ENCODE peak calls at places on chromosomes 4 and X, in seven cellular contexts. One of them, this sample, is unnamed.

GRCh38 chr4:134024251-134024650 is 177.3 kb downstream of the PABPC4L start:
- DNase-seq in right atrium auricular region: no peak
- DNase-seq in transverse colon: no peak
- DNase-seq in cardiac muscle cell: peak
- DNase-seq in lower leg skin: no peak
- DNase-seq in AG10803: no peak
- DNase-seq in DND-41: no peak
- DNase-seq in this sample: peak

GRCh38 chrX:14936561-14936960 is 63.3 kb downstream of the MOSPD2 start:
- DNase-seq in DND-41: no peak
- DNase-seq in cardiac muscle cell: peak
- DNase-seq in lower leg skin: no peak
- DNase-seq in AG10803: peak
- DNase-seq in transverse colon: no peak
- DNase-seq in right atrium auricular region: no peak
- DNase-seq in this sample: no peak

GRCh38 chr4:138398297-138398696 is 156.1 kb upstream of the SLC7A11 start:
- DNase-seq in right atrium auricular region: no peak
- DNase-seq in cardiac muscle cell: no peak
- DNase-seq in lower leg skin: no peak
- DNase-seq in DND-41: no peak
- DNase-seq in transverse colon: no peak
- DNase-seq in AG10803: no peak
- DNase-seq in this sample: no peak

GRCh38 chr4:101787917-101788316 is 2.6 kb upstream of the BANK1 start:
- DNase-seq in cardiac muscle cell: no peak
- DNase-seq in DND-41: no peak
- DNase-seq in AG10803: no peak
- DNase-seq in transverse colon: no peak
- DNase-seq in lower leg skin: no peak
- DNase-seq in right atrium auricular region: no peak
- DNase-seq in this sample: no peak

GRCh38 chr4:40557741-40558140 is 71.9 kb downstream of the RBM47 start:
- DNase-seq in DND-41: no peak
- DNase-seq in cardiac muscle cell: peak
- DNase-seq in lower leg skin: no peak
- DNase-seq in transverse colon: no peak
- DNase-seq in right atrium auricular region: no peak
- DNase-seq in AG10803: no peak
- DNase-seq in this sample: no peak

GRCh38 chrX:149871940-149872339 is 9.0 kb upstream of the MAGEA8 start:
- DNase-seq in transverse colon: peak
- DNase-seq in cardiac muscle cell: peak
- DNase-seq in DND-41: peak
- DNase-seq in AG10803: no peak
- DNase-seq in right atrium auricular region: no peak
- DNase-seq in lower leg skin: no peak
- DNase-seq in this sample: peak

GRCh38 chr4:24477919-24478318 is 106.4 kb downstream of the DHX15 start:
- DNase-seq in AG10803: peak
- DNase-seq in lower leg skin: no peak
- DNase-seq in transverse colon: no peak
- DNase-seq in DND-41: no peak
- DNase-seq in right atrium auricular region: no peak
- DNase-seq in cardiac muscle cell: peak
- DNase-seq in this sample: no peak

GRCh38 chr4:87806520-87806919 is 7.2 kb downstream of the IBSP start:
- DNase-seq in transverse colon: no peak
- DNase-seq in cardiac muscle cell: peak
- DNase-seq in lower leg skin: no peak
- DNase-seq in right atrium auricular region: no peak
- DNase-seq in DND-41: no peak
- DNase-seq in AG10803: peak
- DNase-seq in this sample: no peak

GRCh38 chr4:111934294-111934693 is 211.0 kb upstream of the FAM241A start:
- DNase-seq in lower leg skin: no peak
- DNase-seq in DND-41: no peak
- DNase-seq in AG10803: peak
- DNase-seq in cardiac muscle cell: no peak
- DNase-seq in transverse colon: no peak
- DNase-seq in right atrium auricular region: no peak
- DNase-seq in this sample: no peak

GRCh38 chr4:60805500-60806313 is 394.4 kb upstream of the ADGRL3 start:
- DNase-seq in DND-41: no peak
- DNase-seq in lower leg skin: no peak
- DNase-seq in AG10803: peak
- DNase-seq in transverse colon: no peak
- DNase-seq in cardiac muscle cell: peak
- DNase-seq in right atrium auricular region: no peak
- DNase-seq in this sample: peak

GRCh38 chrX:56726609-56727008 is 2.4 kb upstream of the NBDY start:
- DNase-seq in AG10803: peak
- DNase-seq in lower leg skin: peak
- DNase-seq in right atrium auricular region: no peak
- DNase-seq in transverse colon: no peak
- DNase-seq in DND-41: peak
- DNase-seq in cardiac muscle cell: peak
- DNase-seq in this sample: peak

GRCh38 chr4:176475091-176475490 is 155.3 kb downstream of the SPCS3 start:
- DNase-seq in cardiac muscle cell: peak
- DNase-seq in lower leg skin: no peak
- DNase-seq in DND-41: no peak
- DNase-seq in transverse colon: no peak
- DNase-seq in right atrium auricular region: no peak
- DNase-seq in AG10803: no peak
- DNase-seq in this sample: no peak

GRCh38 chr4:6649216-6649615 is 8.7 kb downstream of the MRFAP1 start:
- DNase-seq in AG10803: no peak
- DNase-seq in cardiac muscle cell: no peak
- DNase-seq in transverse colon: no peak
- DNase-seq in DND-41: no peak
- DNase-seq in right atrium auricular region: no peak
- DNase-seq in lower leg skin: no peak
- DNase-seq in this sample: no peak

GRCh38 chr4:110682311-110682710 is 59.4 kb upstream of the PITX2 start:
- DNase-seq in AG10803: peak
- DNase-seq in cardiac muscle cell: no peak
- DNase-seq in right atrium auricular region: no peak
- DNase-seq in lower leg skin: no peak
- DNase-seq in DND-41: no peak
- DNase-seq in transverse colon: no peak
- DNase-seq in this sample: no peak

GRCh38 chrX:48468693-48469691 is 1.1 kb downstream of the SLC38A5 start:
- DNase-seq in AG10803: no peak
- DNase-seq in transverse colon: peak
- DNase-seq in right atrium auricular region: no peak
- DNase-seq in DND-41: peak
- DNase-seq in cardiac muscle cell: no peak
- DNase-seq in lower leg skin: no peak
- DNase-seq in this sample: peak

GRCh38 chr4:124334119-124334518 is 378.4 kb downstream of the ANKRD50 start:
- DNase-seq in DND-41: peak
- DNase-seq in cardiac muscle cell: peak
- DNase-seq in lower leg skin: peak
- DNase-seq in right atrium auricular region: no peak
- DNase-seq in AG10803: peak
- DNase-seq in transverse colon: no peak
- DNase-seq in this sample: peak

GRCh38 chr4:53902786-53903185 is 161.6 kb downstream of the CHIC2 start:
- DNase-seq in AG10803: no peak
- DNase-seq in transverse colon: no peak
- DNase-seq in DND-41: no peak
- DNase-seq in right atrium auricular region: no peak
- DNase-seq in lower leg skin: no peak
- DNase-seq in cardiac muscle cell: no peak
- DNase-seq in this sample: no peak

GRCh38 chr4:77169496-77169895 is 12.5 kb downstream of the CCNG2 start:
- DNase-seq in lower leg skin: no peak
- DNase-seq in DND-41: no peak
- DNase-seq in right atrium auricular region: no peak
- DNase-seq in AG10803: peak
- DNase-seq in transverse colon: no peak
- DNase-seq in cardiac muscle cell: peak
- DNase-seq in this sample: no peak

GRCh38 chr4:17097369-17097768 is 198.9 kb upstream of the LDB2 start:
- DNase-seq in right atrium auricular region: no peak
- DNase-seq in transverse colon: no peak
- DNase-seq in DND-41: no peak
- DNase-seq in lower leg skin: no peak
- DNase-seq in cardiac muscle cell: no peak
- DNase-seq in AG10803: no peak
- DNase-seq in this sample: no peak

GRCh38 chrX:69387559-69388487 is 116.3 kb upstream of the NALF2 start:
- DNase-seq in AG10803: peak
- DNase-seq in DND-41: peak
- DNase-seq in right atrium auricular region: no peak
- DNase-seq in lower leg skin: peak
- DNase-seq in cardiac muscle cell: peak
- DNase-seq in transverse colon: peak
- DNase-seq in this sample: peak

GRCh38 chrX:134512566-134512965 is 52.6 kb downstream of the HPRT1 start:
- DNase-seq in transverse colon: no peak
- DNase-seq in DND-41: no peak
- DNase-seq in AG10803: peak
- DNase-seq in lower leg skin: no peak
- DNase-seq in cardiac muscle cell: peak
- DNase-seq in right atrium auricular region: no peak
- DNase-seq in this sample: no peak

DNA sequence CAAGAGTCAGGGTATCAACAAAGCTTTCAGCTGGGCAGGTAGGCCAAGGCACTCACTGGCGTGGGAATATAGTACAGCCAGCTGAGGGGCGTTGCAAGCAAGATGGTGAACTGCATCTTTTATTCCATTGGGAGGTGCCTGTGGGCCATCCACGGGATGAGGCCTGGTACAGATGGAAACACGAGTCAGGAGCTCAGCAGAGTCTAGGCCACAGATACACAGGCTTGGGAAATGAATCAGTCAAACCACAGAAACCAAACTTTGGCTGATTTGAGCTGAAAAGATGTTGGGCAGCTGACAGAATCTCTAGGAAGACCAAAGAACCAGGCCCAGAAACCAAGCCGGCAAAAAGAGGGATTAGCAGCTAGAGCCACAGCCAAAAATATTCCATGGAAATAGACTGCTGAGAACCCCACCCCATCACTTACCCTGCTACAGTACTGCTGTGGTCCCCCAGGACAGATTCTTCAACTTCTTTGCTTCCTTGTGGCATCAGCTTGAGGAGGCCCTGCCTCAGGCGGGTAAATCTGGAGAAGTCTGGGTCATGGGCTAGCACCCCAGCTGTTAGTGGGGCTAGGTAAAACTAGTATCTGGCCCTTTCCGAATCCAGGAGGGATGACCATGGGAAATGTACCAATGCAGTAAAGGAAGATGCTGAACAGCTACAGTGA is 75.4 kb downstream of the TMEM131L start:
- DNase-seq in transverse colon: no peak
- DNase-seq in right atrium auricular region: no peak
- DNase-seq in lower leg skin: no peak
- DNase-seq in AG10803: peak
- DNase-seq in DND-41: no peak
- DNase-seq in cardiac muscle cell: peak
- DNase-seq in this sample: peak
- TF ChIP-seq CTCF in transverse colon: no peak
- TF ChIP-seq CTCF in right atrium auricular region: no peak
- TF ChIP-seq CTCF in lower leg skin: no peak
- TF ChIP-seq CTCF in AG10803: peak
- TF ChIP-seq CTCF in DND-41: no peak
- TF ChIP-seq CTCF in cardiac muscle cell: no peak
- TF ChIP-seq CTCF in this sample: no peak

DNA sequence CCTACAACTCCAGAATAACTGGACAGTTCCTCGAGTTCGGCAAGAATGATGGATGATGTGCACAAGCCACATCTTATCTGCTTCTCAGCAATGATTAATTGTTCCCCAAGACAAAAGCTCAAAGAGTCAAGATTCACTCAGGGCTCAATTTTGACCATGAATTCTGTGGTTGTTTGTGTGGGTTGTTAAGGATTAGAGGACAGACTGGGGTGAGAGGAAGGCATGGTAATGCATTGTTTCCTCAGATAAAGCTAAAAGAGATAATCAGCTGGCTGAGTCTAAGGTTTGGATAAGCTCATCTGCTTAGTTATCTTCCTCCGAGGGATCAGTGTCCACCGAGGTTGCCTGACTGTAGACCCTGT is 161.0 kb downstream of the CPEB2 start:
- DNase-seq in AG10803: no peak
- DNase-seq in lower leg skin: no peak
- DNase-seq in DND-41: no peak
- DNase-seq in cardiac muscle cell: peak
- DNase-seq in right atrium auricular region: no peak
- DNase-seq in transverse colon: no peak
- DNase-seq in this sample: no peak
- H3K4me3 ChIP-seq in AG10803: no peak
- H3K4me3 ChIP-seq in lower leg skin: no peak
- H3K4me3 ChIP-seq in DND-41: no peak
- H3K4me3 ChIP-seq in cardiac muscle cell: no peak
- H3K4me3 ChIP-seq in right atrium auricular region: no peak
- H3K4me3 ChIP-seq in transverse colon: no peak
- H3K4me3 ChIP-seq in this sample: no peak

GRCh38 chrX:20333672-20334071 is 67.0 kb upstream of the RPS6KA3 start:
- DNase-seq in lower leg skin: no peak
- DNase-seq in AG10803: no peak
- DNase-seq in DND-41: no peak
- DNase-seq in right atrium auricular region: no peak
- DNase-seq in transverse colon: no peak
- DNase-seq in cardiac muscle cell: no peak
- DNase-seq in this sample: no peak
- TF ChIP-seq CTCF in lower leg skin: no peak
- TF ChIP-seq CTCF in AG10803: no peak
- TF ChIP-seq CTCF in DND-41: no peak
- TF ChIP-seq CTCF in right atrium auricular region: no peak
- TF ChIP-seq CTCF in transverse colon: no peak
- TF ChIP-seq CTCF in cardiac muscle cell: no peak
- TF ChIP-seq CTCF in this sample: no peak

DNA sequence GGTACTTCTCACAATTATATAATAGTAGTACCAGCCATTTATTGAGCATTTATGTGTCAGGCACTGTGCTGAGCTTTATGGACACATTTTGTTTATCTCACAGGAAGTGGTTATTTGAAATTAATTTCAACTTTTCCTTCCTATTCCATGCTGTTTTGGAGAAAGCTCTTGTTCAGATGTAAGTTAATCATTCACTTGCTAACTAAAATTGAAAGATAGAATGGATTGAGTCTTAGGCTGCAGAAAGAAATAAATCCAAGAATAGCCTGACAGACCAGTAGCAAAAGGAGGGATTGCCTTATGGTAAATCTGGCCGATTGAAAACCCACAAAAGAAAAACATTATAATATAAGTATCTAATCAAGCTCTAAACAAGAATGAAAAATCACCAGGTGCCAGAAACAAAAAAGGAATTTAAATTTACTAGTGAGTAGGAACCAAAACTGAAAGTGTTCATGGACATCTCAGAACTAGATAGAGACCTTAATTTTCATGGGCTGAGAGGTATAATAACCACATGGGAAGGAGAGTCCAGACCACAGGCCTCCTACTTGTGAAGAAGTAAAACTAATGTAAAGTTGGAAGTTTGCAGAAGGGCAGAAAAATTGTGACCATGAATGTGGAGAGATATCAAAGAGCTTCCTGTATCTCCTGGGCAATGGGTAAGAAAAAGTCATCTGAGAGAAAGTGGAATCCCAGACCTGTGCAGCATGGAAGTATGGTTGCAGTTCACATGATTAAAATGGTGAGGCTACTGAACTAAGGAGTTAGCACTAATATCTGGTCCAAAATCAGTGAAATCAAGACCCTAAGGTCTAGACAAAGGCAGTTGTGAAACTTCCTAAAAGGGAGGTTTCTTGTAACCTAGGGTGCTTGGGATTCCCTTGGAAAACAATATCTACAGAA is 38.0 kb downstream of the RADX start:
- DNase-seq in transverse colon: no peak
- DNase-seq in cardiac muscle cell: no peak
- DNase-seq in lower leg skin: no peak
- DNase-seq in right atrium auricular region: no peak
- DNase-seq in DND-41: no peak
- DNase-seq in AG10803: no peak
- DNase-seq in this sample: peak
- H3K4me3 ChIP-seq in transverse colon: no peak
- H3K4me3 ChIP-seq in cardiac muscle cell: no peak
- H3K4me3 ChIP-seq in lower leg skin: no peak
- H3K4me3 ChIP-seq in right atrium auricular region: no peak
- H3K4me3 ChIP-seq in DND-41: no peak
- H3K4me3 ChIP-seq in AG10803: no peak
- H3K4me3 ChIP-seq in this sample: no peak